ENCODE peak calls at places on chromosomes 3 and 15, in six cellular contexts. H is endothelial cell of umbilical vein, R is lower lobe of right lung, N is mammary epithelial cell, U is HCT116, P is tibial nerve. I is an unnamed sample. For H3K4me1, the result is how much of the 10 kb centered on the place peaks cover.

GRCh38 chr15:99096173-99096893 is 8.5 kb upstream of the SYNM start:
- DNase-seq in N (no peak), H (no peak), U (no peak), P (no peak), R (no peak), I (no peak)

GRCh38 chr3:81568378-81568777 is 193.1 kb downstream of the GBE1 start:
- DNase-seq in H (no peak), R (no peak), P (no peak), U (no peak), N (no peak), I (no peak)

GRCh38 chr15:69160976-69161877 is 792 bp downstream of the GLCE start:
- DNase-seq in P (peak), N (peak), H (no peak), R (peak), U (peak), I (no peak)

GRCh38 chr3:149589332-149589731 is 68.5 kb downstream of the WWTR1 start:
- DNase-seq in P (no peak), H (peak), U (no peak), R (no peak), N (no peak), I (no peak)

GRCh38 chr3:24220859-24221657 is 273.6 kb downstream of the THRB start:
- DNase-seq in N (peak), P (peak), H (peak), U (no peak), R (no peak), I (peak)

GRCh38 chr15:99303881-99304280 is 52.6 kb downstream of the LRRC28 start:
- DNase-seq in H (no peak), U (no peak), P (no peak), N (no peak), R (no peak), I (no peak)

GRCh38 chr3:80889643-80890042 is 871.8 kb downstream of the GBE1 start:
- DNase-seq in H (peak), P (no peak), R (no peak), N (no peak), U (no peak), I (no peak)

GRCh38 chr3:36730965-36731364 is 33.4 kb downstream of the DCLK3 start:
- DNase-seq in N (no peak), P (no peak), R (no peak), H (no peak), U (no peak), I (no peak)

GRCh38 chr3:195613468-195614069 is 29.8 kb upstream of the APOD start:
- DNase-seq in U (no peak), P (peak), R (no peak), H (no peak), N (peak), I (peak)

GRCh38 chr3:9940746-9941145 is 7.1 kb downstream of the CRELD1 start:
- DNase-seq in N (no peak), U (no peak), R (no peak), H (no peak), P (no peak), I (no peak)

GRCh38 chr3:30199855-30200254 is 406.5 kb upstream of the TGFBR2 start:
- DNase-seq in N (no peak), U (no peak), R (no peak), H (no peak), P (no peak), I (no peak)

GRCh38 chr3:54033761-54034160 is 88.6 kb upstream of the CACNA2D3 start:
- DNase-seq in H (no peak), U (no peak), R (no peak), P (no peak), N (peak), I (no peak)

GRCh38 chr15:45393851-45394250 is 15.5 kb upstream of the GATM start:
- DNase-seq in H (no peak), N (no peak), U (no peak), P (no peak), R (no peak), I (no peak)

GRCh38 chr15:40441012-40441735 is 421 bp downstream of the BAHD1 start:
- DNase-seq in N (no peak), U (no peak), P (no peak), R (peak), H (peak), I (peak)

GRCh38 chr15:40443255-40443654 is 2.5 kb downstream of the BAHD1 start:
- DNase-seq in U (no peak), R (no peak), H (no peak), N (no peak), P (no peak), I (no peak)

GRCh38 chr15:40440300-40441011 is at the start of gene BAHD1:
- DNase-seq in P (peak), H (peak), R (peak), U (peak), N (peak), I (peak)

GRCh38 chr15:40443846-40444245 is 3.1 kb downstream of the BAHD1 start:
- DNase-seq in R (no peak), N (no peak), H (no peak), U (no peak), P (no peak), I (no peak)

DNA sequence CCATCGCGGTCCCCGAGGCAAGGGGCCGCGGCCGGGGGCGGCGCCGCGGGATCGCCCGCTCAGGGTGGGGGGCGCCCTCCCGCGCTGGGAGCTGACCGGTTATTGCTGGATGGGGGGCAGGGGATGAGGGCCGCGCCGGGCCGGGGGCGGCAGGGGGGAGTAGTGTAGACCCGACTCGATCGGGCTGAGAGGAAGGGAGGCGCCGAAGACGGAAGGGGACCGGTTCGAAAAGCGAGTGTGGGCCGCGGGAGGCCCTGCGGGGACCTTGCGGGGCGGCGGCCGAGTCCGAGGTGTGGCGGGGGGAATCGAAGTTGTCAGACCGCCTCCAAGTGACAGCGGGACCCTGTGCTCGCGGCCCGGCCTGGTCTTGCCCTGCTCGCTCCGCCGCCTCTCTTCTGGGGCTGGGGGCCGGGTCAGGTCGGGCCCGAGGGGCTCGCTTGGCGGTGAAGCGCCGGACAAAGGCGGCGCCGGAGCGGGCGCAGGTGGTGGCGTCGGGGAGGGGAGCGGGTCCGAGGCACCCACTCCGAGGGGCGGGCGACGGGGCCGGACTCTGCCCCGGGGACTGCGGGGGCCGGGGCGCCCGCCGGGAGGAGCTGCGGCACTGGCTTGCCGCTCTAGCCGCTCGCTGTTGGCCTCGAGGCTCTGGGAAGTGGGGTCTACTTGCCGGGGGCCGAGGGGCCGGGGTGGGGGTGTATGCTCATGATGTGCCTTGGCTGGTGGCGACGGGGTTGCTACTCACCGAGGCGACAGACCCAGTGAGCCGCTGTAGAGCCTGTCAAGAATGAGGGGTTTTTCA is 1.2 kb downstream of the BAHD1 start:
- DNase-seq in H (peak), N (no peak), R (no peak), P (no peak), U (no peak), I (peak)
- H3K4me1 ChIP-seq in H (under half), N (under half), R (half or more), P (under half), U (under half), I (under half)

GRCh38 chr3:111915905-111916304 is 56.8 kb downstream of the PHLDB2 start:
- DNase-seq in U (no peak), P (no peak), R (no peak), N (no peak), H (peak), I (no peak)

GRCh38 chr3:111911446-111911845 is 52.4 kb downstream of the PHLDB2 start:
- DNase-seq in P (no peak), R (no peak), N (no peak), U (no peak), H (no peak), I (no peak)

GRCh38 chr3:111917300-111917699 is 58.2 kb downstream of the PHLDB2 start:
- DNase-seq in U (peak), R (no peak), N (peak), P (no peak), H (peak), I (no peak)

GRCh38 chr3:111910806-111911205 is 51.7 kb downstream of the PHLDB2 start:
- DNase-seq in N (no peak), R (no peak), P (no peak), U (no peak), H (peak), I (no peak)

DNA sequence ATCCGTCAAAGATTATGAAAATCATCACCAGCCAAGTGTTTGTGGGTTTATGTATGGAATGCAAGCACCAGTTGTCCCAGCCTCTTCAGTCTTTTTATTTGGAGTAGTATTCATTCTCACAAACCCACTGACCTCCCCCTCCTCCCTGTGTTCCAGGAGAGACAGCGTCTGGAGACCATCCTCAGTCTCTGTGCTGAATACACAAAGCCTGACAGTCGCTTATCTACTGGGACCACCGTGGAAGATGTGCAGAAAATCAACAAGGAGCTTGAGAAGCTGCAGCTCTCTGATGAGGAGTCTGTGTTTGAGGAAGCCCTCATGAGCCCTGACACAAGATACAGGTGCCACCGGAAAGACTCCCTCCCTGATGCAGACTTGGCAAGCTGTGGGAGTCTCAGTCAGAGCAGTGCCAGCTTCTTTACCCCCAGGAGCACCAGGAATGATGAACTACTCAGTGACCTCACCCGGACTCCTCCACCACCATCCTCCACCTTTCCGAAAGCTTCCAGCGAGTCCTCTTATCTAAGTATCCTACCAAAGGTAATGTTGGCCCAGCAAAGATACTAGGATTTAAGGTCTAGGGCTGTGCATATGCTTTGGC is 54.2 kb downstream of the PHLDB2 start:
- DNase-seq in U (no peak), N (no peak), R (no peak), P (no peak), H (no peak), I (no peak)
- H3K4me1 ChIP-seq in U (half or more), N (under half), R (under half), P (under half), H (under half), I (under half)

GRCh38 chr3:55169161-55169560 is 241.3 kb upstream of the LRTM1 start:
- DNase-seq in N (no peak), H (no peak), P (no peak), U (no peak), R (no peak), I (no peak)

GRCh38 chr3:55169608-55170010 is 241.8 kb upstream of the LRTM1 start:
- DNase-seq in P (no peak), U (no peak), H (no peak), R (no peak), N (peak), I (no peak)

GRCh38 chr3:55166577-55167555 is 239.0 kb upstream of the LRTM1 start:
- DNase-seq in N (no peak), R (no peak), H (no peak), P (no peak), U (no peak), I (no peak)

GRCh38 chr3:55165704-55166103 is 237.8 kb upstream of the LRTM1 start:
- DNase-seq in P (no peak), R (no peak), N (no peak), U (no peak), H (no peak), I (no peak)

GRCh38 chr3:55167586-55168317 is 239.9 kb upstream of the LRTM1 start:
- DNase-seq in N (peak), H (no peak), P (no peak), U (no peak), R (no peak), I (no peak)
- H3K4me1 ChIP-seq in N (under half), H (under half), P (under half), U (under half), R (under half), I (under half)

GRCh38 chr15:62858343-62858742 is 184.2 kb upstream of the TPM1 start:
- DNase-seq in N (peak), U (no peak), R (no peak), P (no peak), H (peak), I (no peak)

GRCh38 chr15:62855085-62855476 is 187.5 kb upstream of the TPM1 start:
- DNase-seq in P (no peak), N (no peak), U (no peak), R (no peak), H (no peak), I (no peak)

GRCh38 chr15:62857411-62857853 is 185.1 kb upstream of the TPM1 start:
- DNase-seq in N (peak), U (no peak), P (no peak), H (no peak), R (no peak), I (peak)

GRCh38 chr15:62854420-62855084 is 188.0 kb upstream of the TPM1 start:
- DNase-seq in P (no peak), N (no peak), U (no peak), R (no peak), H (no peak), I (no peak)

DNA sequence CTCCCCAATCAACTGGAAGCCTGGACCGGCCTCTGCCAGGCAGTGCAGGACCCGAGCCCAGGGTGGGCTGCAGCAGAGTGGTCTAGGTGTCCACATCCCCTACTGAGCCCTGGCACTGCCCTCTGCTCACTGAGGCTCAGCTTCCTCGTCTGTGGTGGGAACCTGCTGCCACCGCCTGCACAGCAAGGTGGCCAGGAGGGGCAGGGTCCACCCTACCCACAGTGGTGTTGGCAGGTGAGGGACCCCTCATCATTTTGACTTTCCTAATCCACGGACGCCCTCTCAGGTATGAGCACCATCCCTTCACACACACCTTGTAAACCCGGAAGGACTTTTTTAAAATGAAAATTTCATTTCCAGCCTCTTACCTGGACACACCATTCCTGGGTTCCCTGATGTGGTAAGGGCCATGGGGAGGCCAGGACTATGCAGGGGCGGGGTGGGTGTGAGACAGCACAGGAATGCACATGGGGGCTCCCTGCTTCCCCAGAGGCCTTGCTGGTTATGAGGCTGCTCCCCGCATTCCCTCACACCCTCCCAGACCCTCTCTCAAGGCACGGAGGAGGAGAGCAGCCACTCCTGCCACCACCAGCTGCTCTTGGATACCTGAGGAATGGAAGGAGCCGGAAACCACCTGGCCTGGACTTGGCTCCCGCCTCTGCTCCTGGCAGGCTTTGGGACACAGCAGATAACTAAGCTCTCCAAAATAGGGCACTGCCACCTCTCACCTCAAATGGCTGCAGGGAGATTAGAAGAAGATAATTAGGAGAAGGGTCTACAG is 185.9 kb upstream of the TPM1 start:
- DNase-seq in H (no peak), N (no peak), R (no peak), P (no peak), U (no peak), I (peak)
- H3K4me1 ChIP-seq in H (under half), N (under half), R (under half), P (under half), U (under half), I (under half)

DNA sequence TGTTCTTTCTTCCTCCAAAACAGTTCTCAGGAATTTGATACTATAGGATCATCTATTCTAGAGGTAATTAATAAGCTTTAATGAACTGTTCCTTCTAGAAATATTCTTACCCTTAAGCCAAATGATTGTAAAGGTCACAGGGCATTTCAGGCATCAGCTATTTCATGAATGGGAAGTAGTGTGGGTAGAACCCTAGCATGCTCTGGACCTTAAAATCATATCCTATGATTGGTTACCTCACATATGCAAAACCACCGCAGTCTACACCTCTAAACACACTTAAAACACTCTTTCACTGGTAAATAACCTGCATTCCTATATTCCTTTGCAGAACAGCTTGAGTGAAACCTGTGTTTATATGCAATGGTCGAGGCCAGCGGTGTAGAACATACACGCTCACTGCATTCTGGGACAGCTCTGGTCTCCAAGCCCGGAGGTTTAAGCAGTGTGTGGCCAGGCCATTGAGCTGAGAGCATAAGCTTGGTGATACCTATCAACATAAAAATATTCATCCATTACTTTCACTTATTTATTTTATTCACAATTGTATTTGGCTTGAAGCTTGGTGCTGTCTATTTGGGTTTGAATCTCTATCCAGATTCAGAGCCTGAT is 87.7 kb upstream of the RASGRP1 start:
- DNase-seq in R (no peak), U (no peak), P (no peak), H (no peak), N (no peak), I (no peak)
- H3K4me1 ChIP-seq in R (under half), U (under half), P (under half), H (under half), N (under half), I (under half)

GRCh38 chr15:60408438-60409105 is 10.8 kb upstream of the ANXA2 start:
- DNase-seq in P (no peak), U (no peak), R (no peak), N (peak), H (peak), I (no peak)

GRCh38 chr15:60407406-60407805 is 9.6 kb upstream of the ANXA2 start:
- DNase-seq in U (no peak), N (peak), H (peak), P (no peak), R (no peak), I (no peak)

GRCh38 chr15:60400957-60401356 is 3.2 kb upstream of the ANXA2 start:
- DNase-seq in H (no peak), P (no peak), R (no peak), N (no peak), U (no peak), I (no peak)

GRCh38 chr15:60406513-60407124 is 8.8 kb upstream of the ANXA2 start:
- DNase-seq in U (no peak), R (no peak), N (no peak), H (no peak), P (no peak), I (no peak)

GRCh38 chr15:60405405-60405804 is 7.6 kb upstream of the ANXA2 start:
- DNase-seq in R (no peak), N (no peak), H (no peak), U (no peak), P (no peak), I (no peak)
- H3K4me1 ChIP-seq in R (under half), N (half or more), H (under half), U (under half), P (under half), I (half or more)

GRCh38 chr3:64344721-64345207 is 119.5 kb upstream of the PRICKLE2 start:
- DNase-seq in N (peak), R (no peak), H (no peak), U (no peak), P (no peak), I (no peak)
- H3K4me1 ChIP-seq in N (under half), R (under half), H (under half), U (under half), P (under half), I (under half)

DNA sequence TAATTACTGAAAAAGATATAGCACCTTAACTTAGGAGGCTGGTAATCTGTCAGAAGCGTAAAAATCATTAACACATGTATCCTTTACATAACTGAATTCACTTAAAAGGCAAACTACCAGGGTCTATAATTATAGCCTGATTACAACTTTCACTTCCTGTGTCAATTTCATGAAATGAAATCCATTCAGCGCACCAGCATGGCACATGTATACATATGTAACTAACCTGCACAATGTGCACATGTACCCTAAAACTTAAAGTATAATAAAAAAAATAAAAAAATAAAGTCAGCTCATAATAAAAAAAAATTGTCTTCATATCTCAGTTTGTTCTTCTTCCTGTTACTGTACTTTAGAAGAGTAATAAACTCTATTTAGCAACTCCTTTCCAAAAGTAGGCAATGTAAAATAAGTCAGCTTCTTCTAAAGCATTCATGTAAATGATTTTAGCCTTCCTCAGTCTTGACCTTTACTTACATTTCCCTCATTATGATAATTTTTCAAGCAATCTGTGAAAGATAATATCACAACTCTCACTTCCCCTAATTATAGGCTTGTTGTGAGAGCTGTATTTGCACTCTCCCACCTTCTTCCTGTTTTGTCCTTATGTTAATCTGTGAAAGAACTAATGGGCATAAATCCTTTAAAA is 50.1 kb downstream of the KBTBD8 start:
- DNase-seq in H (no peak), N (no peak), R (no peak), P (no peak), U (no peak), I (no peak)
- H3K4me1 ChIP-seq in H (under half), N (under half), R (under half), P (under half), U (under half), I (under half)

I was measured in RWPE2.